ENCODE peak calls at places on chromosomes 13 and 19, in four cellular contexts. D is cardiac fibroblast; O is CD4-positive, alpha-beta T cell; V is NCI-H1436. L is an unnamed sample.

GRCh38 chr19:658916-659839 is 3.8 kb downstream of the RNF126 start:
- DNase-seq in D (peak), V (no peak), O (peak), L (no peak)

GRCh38 chr19:50896591-50897190 is 14.5 kb downstream of the KLK4 start:
- DNase-seq in V (peak), D (peak), O (no peak), L (peak)

GRCh38 chr13:75585153-75585552 is 35.6 kb downstream of the UCHL3 start:
- DNase-seq in V (no peak), O (no peak), D (no peak), L (no peak)

GRCh38 chr13:31035162-31035951 is 102.9 kb downstream of the TEX26 start:
- DNase-seq in V (no peak), O (no peak), D (peak), L (no peak)

GRCh38 chr19:29945433-29945832 is 3.4 kb downstream of the URI1 start:
- DNase-seq in V (no peak), D (no peak), O (no peak), L (no peak)

GRCh38 chr13:90518398-90518797 is 829.1 kb upstream of the MIR17HG start:
- DNase-seq in V (no peak), D (no peak), O (no peak), L (no peak)

GRCh38 chr13:86298741-86299140 is 499.5 kb upstream of the SLITRK6 start:
- DNase-seq in V (no peak), D (no peak), O (no peak), L (no peak)

GRCh38 chr19:46772170-46773017 is 16.0 kb downstream of the SLC1A5 start:
- DNase-seq in O (no peak), V (no peak), D (no peak), L (no peak)

GRCh38 chr13:107811233-107811632 is 404.1 kb downstream of the LIG4 start:
- DNase-seq in O (no peak), V (no peak), D (no peak), L (no peak)

GRCh38 chr13:46679369-46680180 is 117.4 kb downstream of the ESD start:
- DNase-seq in D (peak), O (peak), V (no peak), L (no peak)